ENCODE peak calls at places on chromosomes 5 and 9, in nine cellular contexts. T is GM20000; S is CD4-positive, alpha-beta T cell; O is fibroblast of lung; I is breast epithelium; H is AG09319; C is AG10803; V is H9; P is cardiac fibroblast. D is an unnamed sample.

GRCh38 chr5:81768960-81769452 is 18.1 kb upstream of the SSBP2 start:
- DNase-seq in H (peak), C (peak), T (no peak), O (peak), P (peak), S (no peak), I (no peak), V (no peak), D (no peak)

GRCh38 chr5:34717426-34718327 is 61.5 kb downstream of the RAI14 start:
- DNase-seq in O (peak), C (peak), I (no peak), P (peak), S (no peak), H (peak), T (no peak), V (peak), D (no peak)

GRCh38 chr5:151094861-151095260 is 14.0 kb upstream of the TNIP1 start:
- DNase-seq in C (peak), V (no peak), I (no peak), S (no peak), O (peak), T (no peak), P (peak), H (no peak), D (no peak)

GRCh38 chr5:149944666-149945065 is at the start of gene PDE6A:
- DNase-seq in H (no peak), V (no peak), I (no peak), P (no peak), T (no peak), C (no peak), O (no peak), S (no peak), D (no peak)

GRCh38 chr5:172412724-172413260 is 41.5 kb downstream of the SH3PXD2B start:
- DNase-seq in O (peak), S (no peak), C (peak), T (no peak), V (no peak), I (peak), H (peak), P (peak), D (peak)

GRCh38 chr5:56155992-56156584 is 77.0 kb downstream of the ANKRD55 start:
- DNase-seq in P (no peak), C (no peak), I (no peak), H (no peak), S (no peak), T (no peak), V (no peak), O (no peak), D (no peak)

GRCh38 chr5:155947394-155948062 is 379.4 kb upstream of the SGCD start:
- DNase-seq in C (peak), P (no peak), O (peak), I (no peak), S (no peak), V (no peak), H (peak), T (no peak), D (no peak)

GRCh38 chr9:129834489-129835127 is 467 bp downstream of the C9orf78 start:
- DNase-seq in O (no peak), I (no peak), H (no peak), T (no peak), C (no peak), V (no peak), P (no peak), S (peak), D (peak)

GRCh38 chr9:114207034-114207815 is 51.9 kb downstream of the COL27A1 start:
- DNase-seq in H (no peak), C (peak), P (no peak), T (no peak), O (peak), I (peak), V (no peak), S (no peak), D (no peak)

GRCh38 chr5:34563951-34564705 is 92.0 kb upstream of the RAI14 start:
- DNase-seq in T (no peak), C (peak), I (no peak), P (peak), H (no peak), O (peak), S (no peak), V (no peak), D (peak)

GRCh38 chr5:74382864-74383618 is 257.5 kb downstream of the ENC1 start:
- DNase-seq in C (peak), P (peak), V (no peak), O (peak), T (no peak), H (peak), S (no peak), I (no peak), D (no peak)

GRCh38 chr5:1726956-1727355 is 72.7 kb downstream of the MRPL36 start:
- DNase-seq in T (no peak), P (no peak), V (peak), H (no peak), S (no peak), O (no peak), I (no peak), C (no peak), D (peak)

GRCh38 chr5:14204011-14204670 is 61.0 kb downstream of the TRIO start:
- DNase-seq in O (no peak), P (no peak), S (no peak), T (no peak), V (no peak), H (no peak), I (no peak), C (no peak), D (no peak)

GRCh38 chr9:80648336-80648735 is 1041.0 kb downstream of the TLE1 start:
- DNase-seq in T (no peak), C (peak), O (peak), V (no peak), H (no peak), I (no peak), S (no peak), P (peak), D (no peak)

GRCh38 chr5:68257207-68257606 is 41.7 kb downstream of the PIK3R1 start:
- DNase-seq in O (no peak), H (no peak), S (no peak), T (no peak), I (no peak), C (no peak), P (no peak), V (no peak), D (no peak)

GRCh38 chr5:108727154-108727638 is 20.5 kb upstream of the FER start:
- DNase-seq in P (peak), I (peak), C (peak), H (no peak), T (no peak), S (no peak), V (no peak), O (peak), D (no peak)

GRCh38 chr5:95113489-95113888 is 171.4 kb downstream of the MCTP1 start:
- DNase-seq in T (no peak), S (no peak), P (peak), I (no peak), V (peak), C (peak), O (peak), H (no peak), D (no peak)
- TF ChIP-seq CTCF in T (no peak), S (no peak), P (peak), I (no peak), V (peak), C (no peak), O (no peak), H (no peak), D (no peak)

GRCh38 chr5:157383151-157383810 is 76.7 kb upstream of the NIPAL4 start:
- DNase-seq in O (no peak), T (no peak), C (no peak), P (no peak), S (no peak), V (no peak), H (no peak), I (no peak), D (no peak)

GRCh38 chr5:157379983-157380382 is 80.0 kb upstream of the NIPAL4 start:
- DNase-seq in H (no peak), I (no peak), S (no peak), V (no peak), O (no peak), T (no peak), C (no peak), P (no peak), D (no peak)

GRCh38 chr5:157381746-157382145 is 78.3 kb upstream of the NIPAL4 start:
- DNase-seq in I (no peak), V (no peak), P (no peak), T (no peak), C (no peak), O (no peak), S (no peak), H (no peak), D (no peak)

GRCh38 chr5:157378509-157378908 is 81.5 kb upstream of the NIPAL4 start:
- DNase-seq in P (no peak), I (no peak), H (no peak), T (no peak), O (no peak), S (no peak), V (no peak), C (no peak), D (no peak)
- TF ChIP-seq CTCF in P (no peak), I (no peak), H (no peak), T (no peak), O (no peak), S (no peak), V (no peak), C (no peak), D (no peak)

DNA sequence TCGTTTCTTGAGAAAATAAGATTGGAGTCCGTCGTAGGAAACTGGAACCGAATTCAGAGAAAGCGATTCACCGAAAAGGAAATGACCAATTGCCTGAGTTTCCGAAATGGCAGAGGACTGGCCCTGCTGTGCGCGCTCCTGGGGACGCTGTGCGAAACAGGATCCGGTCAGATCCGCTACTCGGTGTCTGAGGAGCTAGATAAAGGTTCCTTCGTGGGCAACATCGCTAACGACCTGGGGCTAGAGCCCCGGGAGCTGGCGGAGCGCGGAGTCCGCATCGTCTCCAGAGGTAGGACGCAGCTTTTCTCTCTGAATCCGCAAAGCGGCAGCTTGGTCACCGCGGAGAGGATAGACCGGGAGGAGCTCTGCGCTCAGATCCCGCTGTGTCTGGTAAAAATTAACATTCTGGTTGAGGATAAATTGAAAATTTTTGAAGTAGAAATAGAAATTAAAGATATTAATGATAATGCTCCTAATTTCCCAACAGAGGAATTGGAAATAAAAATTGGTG is 379 bp downstream of the PCDHGA3 start:
- DNase-seq in O (no peak), C (no peak), I (no peak), H (no peak), P (no peak), S (no peak), T (no peak), V (no peak), D (no peak)
- TF ChIP-seq CTCF in O (no peak), C (no peak), I (no peak), H (no peak), P (no peak), S (no peak), T (no peak), V (no peak), D (no peak)

GRCh38 chr9:28951945-28952344 is 1378.7 kb upstream of the C9orf72 start:
- DNase-seq in I (no peak), T (peak), H (no peak), C (no peak), P (peak), O (no peak), S (no peak), V (no peak), D (no peak)
- TF ChIP-seq CTCF in I (no peak), T (peak), H (no peak), C (no peak), P (peak), O (no peak), S (no peak), V (peak), D (peak)

GRCh38 chr5:135568923-135569360 is 9.8 kb downstream of the CXCL14 start:
- DNase-seq in P (no peak), C (no peak), S (no peak), T (no peak), O (no peak), V (no peak), I (no peak), H (no peak), D (no peak)

GRCh38 chr5:135571210-135571609 is 7.6 kb downstream of the CXCL14 start:
- DNase-seq in H (no peak), V (no peak), C (no peak), T (no peak), O (no peak), S (no peak), I (peak), P (no peak), D (no peak)

GRCh38 chr5:135570453-135570764 is 8.4 kb downstream of the CXCL14 start:
- DNase-seq in O (no peak), P (no peak), I (no peak), S (no peak), T (no peak), H (no peak), C (no peak), V (no peak), D (no peak)

GRCh38 chr5:135568241-135568640 is 10.6 kb downstream of the CXCL14 start:
- DNase-seq in O (no peak), I (no peak), S (no peak), P (no peak), C (no peak), H (no peak), V (no peak), T (no peak), D (peak)

DNA sequence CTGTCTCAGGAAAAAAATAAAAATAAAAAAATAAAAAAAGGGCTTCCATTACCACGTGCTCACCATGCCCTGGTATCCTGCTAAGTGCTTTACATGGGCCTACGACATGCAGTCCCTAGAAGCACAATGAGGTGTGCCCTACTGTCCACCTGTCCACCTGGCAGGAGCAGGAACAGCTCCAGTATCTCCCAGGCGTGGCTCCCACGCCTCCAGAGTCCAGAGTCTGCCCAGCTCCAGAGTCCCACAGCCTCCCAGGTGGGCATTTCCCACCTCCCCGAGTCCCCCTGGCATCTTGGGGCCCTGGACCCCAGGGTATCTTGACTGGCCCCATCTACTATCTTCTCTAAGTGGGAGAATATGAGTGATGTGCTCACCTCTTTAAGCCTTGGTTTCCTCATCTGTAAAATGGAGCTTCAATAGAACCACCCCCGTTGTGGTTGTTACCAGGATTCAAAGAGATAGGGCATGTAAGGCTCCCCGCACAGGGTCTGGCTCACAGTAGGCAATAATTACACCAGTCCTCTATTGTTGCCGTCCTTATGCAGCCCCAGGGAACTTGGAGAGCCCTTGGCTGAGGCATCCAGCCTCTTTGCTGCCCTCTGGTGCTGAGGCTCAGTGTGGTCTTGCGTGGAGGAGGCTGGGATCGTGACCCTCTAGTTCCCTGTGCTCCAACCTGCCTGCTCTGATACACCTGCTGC is 8.9 kb downstream of the CXCL14 start:
- DNase-seq in S (no peak), I (no peak), O (peak), H (no peak), T (no peak), P (peak), V (peak), C (peak), D (no peak)
- TF ChIP-seq CTCF in S (no peak), I (no peak), O (peak), H (peak), T (peak), P (peak), V (peak), C (peak), D (peak)

GRCh38 chr5:6202113-6202512 is 176.2 kb downstream of the MED10 start:
- DNase-seq in T (no peak), P (no peak), I (no peak), H (no peak), C (no peak), V (no peak), S (no peak), O (no peak), D (no peak)

GRCh38 chr5:6197427-6197826 is 180.9 kb downstream of the MED10 start:
- DNase-seq in H (no peak), C (no peak), I (no peak), V (no peak), O (no peak), T (no peak), P (no peak), S (no peak), D (no peak)

GRCh38 chr5:6201626-6202025 is 176.7 kb downstream of the MED10 start:
- DNase-seq in H (peak), S (no peak), C (peak), I (no peak), P (peak), T (no peak), O (no peak), V (no peak), D (no peak)

DNA sequence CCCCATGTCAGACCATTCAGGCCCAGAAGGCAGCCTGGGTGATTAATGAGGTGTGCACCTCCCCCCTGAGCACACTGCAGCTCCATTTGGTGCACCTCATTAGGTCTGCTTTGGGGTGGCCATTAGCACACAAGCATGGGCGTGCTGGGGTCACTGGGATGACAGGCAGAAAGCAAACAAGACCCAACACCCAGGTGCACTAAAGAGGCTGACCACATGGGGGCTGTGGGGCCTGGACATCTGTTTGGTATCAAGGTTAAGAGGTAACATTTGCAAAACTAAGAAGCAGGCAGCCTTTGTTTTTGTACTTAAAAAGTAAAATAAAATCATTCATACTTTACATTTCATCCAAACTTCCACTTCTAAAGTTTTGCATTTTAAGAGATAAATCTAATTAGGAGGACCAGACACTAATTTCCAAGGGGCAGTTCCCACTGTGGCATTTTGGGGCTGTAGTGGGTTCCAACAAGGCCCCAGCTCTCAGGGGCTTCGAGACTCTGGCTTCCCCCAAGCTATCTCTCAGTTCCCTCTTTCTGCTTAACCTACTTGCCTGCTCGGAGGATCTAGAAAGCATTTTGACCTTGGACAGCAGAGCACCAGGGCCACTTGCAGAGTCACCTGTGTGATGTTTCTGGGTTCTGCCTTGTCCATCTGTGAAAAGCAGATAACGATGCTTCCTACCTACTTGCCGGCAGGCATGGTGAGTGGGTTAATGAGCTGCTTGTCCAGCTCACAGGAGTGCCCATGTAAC is 175.6 kb downstream of the MED10 start:
- DNase-seq in P (no peak), V (peak), I (no peak), O (no peak), S (no peak), C (no peak), H (no peak), T (peak), D (no peak)
- TF ChIP-seq CTCF in P (no peak), V (peak), I (no peak), O (no peak), S (no peak), C (no peak), H (no peak), T (no peak), D (peak)

GRCh38 chr5:140801494-140801841 is 611 bp downstream of the PCDHA3 start:
- DNase-seq in O (no peak), H (no peak), S (no peak), P (no peak), V (no peak), T (no peak), I (no peak), C (no peak), D (no peak)

GRCh38 chr5:140802781-140803271 is 2.0 kb downstream of the PCDHA3 start:
- DNase-seq in I (no peak), H (no peak), V (no peak), O (no peak), T (no peak), P (no peak), C (no peak), S (no peak), D (peak)

GRCh38 chr5:140808889-140809291 is 2.0 kb downstream of the PCDHA4 start:
- DNase-seq in O (no peak), H (no peak), P (no peak), I (no peak), V (peak), C (no peak), T (no peak), S (no peak), D (peak)

GRCh38 chr5:140806834-140807775 is at the start of gene PCDHA4:
- DNase-seq in O (no peak), P (peak), I (no peak), V (peak), T (no peak), C (peak), S (no peak), H (no peak), D (peak)
- TF ChIP-seq CTCF in O (peak), P (peak), I (peak), V (peak), T (no peak), C (peak), S (no peak), H (peak), D (peak)

GRCh38 chr9:108937561-108938305 is 3.5 kb downstream of the ABITRAM start:
- DNase-seq in H (no peak), O (no peak), P (no peak), T (no peak), V (no peak), S (no peak), I (no peak), C (no peak), D (no peak)

GRCh38 chr9:108928386-108928785 is 5.5 kb downstream of the ELP1 start:
- DNase-seq in T (no peak), H (no peak), P (no peak), I (no peak), V (no peak), C (no peak), S (no peak), O (no peak), D (no peak)

GRCh38 chr9:108934323-108934885 is at the start of gene ABITRAM:
- DNase-seq in P (peak), T (peak), O (peak), C (peak), I (no peak), H (peak), S (peak), V (peak), D (peak)

GRCh38 chr9:108933231-108933630 is 693 bp downstream of the ELP1 start:
- DNase-seq in V (no peak), C (peak), O (peak), T (no peak), I (no peak), S (no peak), H (no peak), P (peak), D (no peak)

GRCh38 chr9:108933641-108934322 is at the start of gene ELP1:
- DNase-seq in P (peak), O (peak), T (peak), H (peak), I (peak), V (peak), S (peak), C (peak), D (peak)
- TF ChIP-seq CTCF in P (peak), O (peak), T (peak), H (peak), I (no peak), V (no peak), S (peak), C (peak), D (no peak)

DNA sequence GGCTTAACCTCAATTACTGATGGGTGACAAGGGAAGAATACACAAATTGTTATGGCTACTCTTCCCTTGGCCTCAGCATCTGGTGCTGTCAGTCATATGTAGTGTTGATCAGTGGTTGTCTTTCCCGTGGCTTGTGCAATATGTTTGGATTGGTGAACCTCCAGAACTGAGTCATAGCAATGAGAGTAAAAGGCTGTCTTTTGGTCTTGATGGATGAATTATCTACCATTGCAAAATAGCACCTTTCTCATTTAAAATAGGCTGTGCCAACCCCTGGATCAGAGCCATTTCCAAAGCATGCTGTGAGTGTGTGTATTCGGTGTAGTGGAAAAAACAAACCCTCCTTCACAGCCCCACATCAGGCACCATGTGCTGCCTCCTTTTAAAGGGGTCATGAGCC is 14.6 kb upstream of the F2R start:
- DNase-seq in H (no peak), V (no peak), P (peak), C (peak), T (no peak), I (no peak), S (no peak), O (peak), D (no peak)
- TF ChIP-seq CTCF in H (no peak), V (no peak), P (no peak), C (no peak), T (no peak), I (no peak), S (no peak), O (no peak), D (no peak)

D was measured in kidney.